ENCODE peak calls at places on chromosomes 1 and 21, in seven cellular contexts. F is occipital lobe, R is MG63, C is GM10248, V is NCI-H524 treated with DMSO at 0.1 percent for 48 hours, S is cardiac fibroblast, M is A549. T is an unnamed sample.

GRCh38 chr1:43292151-43292550 is 6.8 kb upstream of the C1orf210 start:
- DNase-seq in F (no peak), R (no peak), C (no peak), V (no peak), S (no peak), M (no peak), T (no peak)

GRCh38 chr1:77220687-77221463 is 1.6 kb upstream of the PIGK start:
- DNase-seq in F (no peak), R (peak), C (no peak), V (no peak), S (peak), M (peak), T (no peak)

GRCh38 chr1:25797939-25798338 is 2.1 kb upstream of the SELENON start:
- DNase-seq in F (no peak), R (peak), C (no peak), V (no peak), S (peak), M (peak), T (peak)

GRCh38 chr1:248825573-248825908 is 174 bp downstream of the SH3BP5L start:
- DNase-seq in F (no peak), R (no peak), C (no peak), V (no peak), S (no peak), M (no peak), T (no peak)

GRCh38 chr1:42747125-42747524 is 7.1 kb upstream of the CLDN19 start:
- DNase-seq in F (no peak), R (no peak), C (peak), V (no peak), S (peak), M (no peak), T (peak)

GRCh38 chr1:211551628-211552465 is 27.1 kb downstream of the SLC30A1 start:
- DNase-seq in F (no peak), R (peak), C (no peak), V (no peak), S (peak), M (peak), T (no peak)

GRCh38 chr1:210603123-210603522 is 274.4 kb downstream of the HHAT start:
- DNase-seq in F (no peak), R (no peak), C (no peak), V (no peak), S (no peak), M (no peak), T (no peak)

GRCh38 chr1:36350659-36351171 is 27.3 kb upstream of the EVA1B start:
- DNase-seq in F (no peak), R (peak), C (no peak), V (no peak), S (peak), M (peak), T (peak)

GRCh38 chr1:200372095-200372884 is 37.5 kb downstream of the ZNF281 start:
- DNase-seq in F (no peak), R (peak), C (no peak), V (no peak), S (peak), M (peak), T (no peak)

GRCh38 chr1:17531682-17532487 is 7.6 kb upstream of the ARHGEF10L start:
- DNase-seq in F (peak), R (peak), C (no peak), V (no peak), S (peak), M (no peak), T (no peak)

GRCh38 chr1:199495432-199495831 is 532.1 kb upstream of the NR5A2 start:
- DNase-seq in F (no peak), R (no peak), C (no peak), V (no peak), S (no peak), M (no peak), T (no peak)

GRCh38 chr1:168365719-168366474 is 85.2 kb downstream of the TBX19 start:
- DNase-seq in F (no peak), R (no peak), C (no peak), V (no peak), S (no peak), M (peak), T (no peak)

GRCh38 chr1:11147371-11147770 is 41.8 kb upstream of the ANGPTL7 start:
- DNase-seq in F (no peak), R (no peak), C (no peak), V (no peak), S (no peak), M (no peak), T (no peak)

GRCh38 chr1:31297273-31298247 is 728 bp downstream of the ZCCHC17 start:
- DNase-seq in F (no peak), R (no peak), C (no peak), V (no peak), S (peak), M (no peak), T (peak)

GRCh38 chr1:180981596-180982387 is 40.9 kb downstream of the STX6 start:
- DNase-seq in F (no peak), R (no peak), C (peak), V (no peak), S (no peak), M (no peak), T (no peak)

GRCh38 chr1:117638759-117639158 is 32.9 kb downstream of the TENT5C start:
- DNase-seq in F (no peak), R (no peak), C (no peak), V (no peak), S (no peak), M (no peak), T (no peak)

GRCh38 chr1:75345538-75346292 is 211.5 kb downstream of the LHX8 start:
- DNase-seq in F (no peak), R (peak), C (no peak), V (no peak), S (peak), M (no peak), T (no peak)

GRCh38 chr1:60573121-60573520 is 499.6 kb upstream of the C1orf87 start:
- DNase-seq in F (no peak), R (no peak), C (no peak), V (no peak), S (peak), M (peak), T (no peak)

GRCh38 chr1:236754525-236755210 is 40.4 kb upstream of the MTR start:
- DNase-seq in F (no peak), R (no peak), C (no peak), V (no peak), S (no peak), M (no peak), T (no peak)

GRCh38 chr1:31573261-31573660 is 3.1 kb upstream of the TINAGL1 start:
- DNase-seq in F (no peak), R (no peak), C (no peak), V (no peak), S (no peak), M (no peak), T (no peak)

GRCh38 chr21:30439975-30440374 is at the start of gene KRTAP15-1:
- DNase-seq in F (no peak), R (no peak), C (no peak), V (no peak), S (no peak), M (no peak), T (no peak)

GRCh38 chr1:56404561-56405030 is 174.8 kb downstream of the PLPP3 start:
- DNase-seq in F (no peak), R (no peak), C (no peak), V (no peak), S (peak), M (no peak), T (no peak)

T was measured in activated naive CD4-positive, alpha-beta T cell treated with Interleukin-2 at 50 U/mL for 16 hours.